ENCODE peak calls at places on chromosomes 5 and 9, in eight cellular contexts. C is AG04450, X is SK-N-SH, J is psoas muscle, Z is astrocyte of the cerebellum, L is GM12865, M is body of pancreas, S is HCT116. B is an unnamed sample.

GRCh38 chr5:10166392-10166791 is 83.3 kb downstream of the ATPSCKMT start:
- DNase-seq in C (no peak), S (no peak), X (no peak), J (no peak), M (no peak), Z (no peak), L (no peak), B (no peak)

GRCh38 chr9:135504262-135505229 is 4.1 kb downstream of the MRPS2 start:
- DNase-seq in X (peak; percentile 83), Z (no peak), C (no peak), L (peak; percentile 66), J (peak; percentile 71), M (peak; percentile 65), S (peak; percentile 31), B (peak; percentile 63)

GRCh38 chr9:126298319-126298801 is 28.3 kb upstream of the MVB12B start:
- DNase-seq in X (no peak), L (no peak), Z (no peak), J (no peak), M (no peak), C (no peak), S (no peak), B (no peak)

GRCh38 chr5:59354811-59355210 is 538.7 kb downstream of the PDE4D start:
- DNase-seq in M (no peak), L (no peak), X (no peak), S (no peak), Z (no peak), C (no peak), J (no peak), B (no peak)

GRCh38 chr9:126617740-126618133 is 4.0 kb downstream of the LMX1B start:
- DNase-seq in M (no peak), L (no peak), Z (no peak), J (peak; percentile 7), S (no peak), X (peak; percentile 54), C (no peak), B (no peak)

GRCh38 chr5:171428849-171429542 is 9.5 kb downstream of the FGF18 start:
- DNase-seq in Z (no peak), M (no peak), X (no peak), C (no peak), L (no peak), S (no peak), J (no peak), B (no peak)

GRCh38 chr5:56405536-56405935 is 172.4 kb upstream of the ANKRD55 start:
- DNase-seq in Z (no peak), X (no peak), L (no peak), J (no peak), C (no peak), M (no peak), S (no peak), B (no peak)

GRCh38 chr5:140821375-140822280 is at the start of gene PCDHA5:
- DNase-seq in C (no peak), J (no peak), M (no peak), L (peak; percentile 10), Z (no peak), S (no peak), X (no peak), B (no peak)

GRCh38 chr9:124420991-124421543 is 5.8 kb upstream of the PSMB7 start:
- DNase-seq in M (no peak), X (no peak), J (no peak), S (no peak), L (peak; percentile 16), C (no peak), Z (no peak), B (no peak)

GRCh38 chr9:124423591-124423990 is 8.3 kb upstream of the PSMB7 start:
- DNase-seq in X (no peak), J (no peak), L (no peak), M (no peak), S (no peak), C (no peak), Z (no peak), B (no peak)

GRCh38 chr9:124415852-124416484 is 726 bp upstream of the PSMB7 start:
- DNase-seq in J (no peak), C (no peak), X (no peak), S (no peak), M (no peak), L (no peak), Z (no peak), B (no peak)

GRCh38 chr9:124423155-124423554 is 7.9 kb upstream of the PSMB7 start:
- DNase-seq in M (no peak), S (no peak), C (no peak), X (no peak), J (no peak), L (no peak), Z (no peak), B (no peak)

DNA sequence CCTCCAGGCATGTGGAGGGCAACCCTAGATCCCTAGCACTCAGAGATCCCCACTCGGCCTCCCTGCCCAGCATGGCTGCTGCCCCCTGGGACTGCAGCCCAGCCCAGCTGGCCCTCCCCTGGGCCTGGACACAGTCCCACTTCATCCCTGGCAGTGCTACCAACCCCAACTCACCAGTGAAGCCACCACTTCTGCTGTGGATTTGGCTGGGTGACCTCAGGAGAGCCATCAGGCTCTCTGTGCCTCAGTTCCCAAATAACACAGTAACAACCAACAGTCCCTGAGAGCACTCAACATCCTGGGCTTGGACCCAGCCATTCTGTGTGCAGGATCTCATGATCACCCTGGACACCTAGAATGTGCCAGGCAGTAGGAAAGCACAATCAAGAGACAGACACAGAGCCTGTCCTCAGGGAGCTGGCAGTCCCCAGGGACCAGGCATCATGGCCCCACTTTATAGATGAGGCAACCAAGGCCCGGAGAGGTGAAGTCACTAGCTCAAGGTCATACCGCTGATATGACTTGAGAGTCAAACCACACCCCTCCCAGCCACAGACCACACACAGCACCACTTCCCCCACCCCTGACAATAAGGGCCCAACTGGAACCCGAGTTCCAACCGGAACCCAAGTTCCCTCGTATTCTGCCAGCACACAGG is 4.7 kb upstream of the PSMB7 start:
- DNase-seq in C (no peak), Z (no peak), M (no peak), X (no peak), S (no peak), J (no peak), L (peak; percentile 19), B (no peak)
- TF ChIP-seq CTCF in C (no peak), Z (no peak), M (no peak), X (no peak), S (no peak), J (no peak), L (no peak), B (no peak)

GRCh38 chr5:34659168-34659567 is 3.0 kb downstream of the RAI14 start:
- DNase-seq in S (no peak), X (no peak), C (no peak), M (no peak), J (no peak), Z (no peak), L (no peak), B (no peak)

GRCh38 chr5:34656001-34656699 is at the start of gene RAI14:
- DNase-seq in X (peak; percentile 85), J (peak; percentile 79), C (peak; percentile 68), Z (peak; percentile 63), L (peak; percentile 59), M (peak; percentile 83), S (peak; percentile 23), B (peak; percentile 83)

GRCh38 chr5:34657550-34657921 is 1.4 kb downstream of the RAI14 start:
- DNase-seq in L (no peak), S (no peak), M (no peak), J (peak; percentile 56), X (peak; percentile 38), C (no peak), Z (no peak), B (no peak)

GRCh38 chr5:34656700-34657549 is 797 bp downstream of the RAI14 start:
- DNase-seq in L (no peak), C (no peak), X (peak; percentile 61), S (no peak), Z (no peak), M (peak; percentile 34), J (no peak), B (peak; percentile 27)

GRCh38 chr5:34658023-34658422 is 1.9 kb downstream of the RAI14 start:
- DNase-seq in J (no peak), M (no peak), Z (no peak), X (peak; percentile 51), L (no peak), C (no peak), S (no peak), B (no peak)
- H3K4me3 ChIP-seq in J (peak overlapping the region; percentile 79), M (no peak overlapping the region), Z (peak overlapping the region; percentile 91), X (peak overlapping the region; percentile 80), L (peak overlapping the region; percentile 88), C (peak overlapping the region; percentile 82), S (peak overlapping the region; percentile 89), B (peak overlapping the region; percentile 94)

GRCh38 chr5:29370248-29370647 is 1823.2 kb upstream of the CDH6 start:
- DNase-seq in M (no peak), L (no peak), X (no peak), Z (no peak), J (no peak), C (no peak), S (no peak), B (no peak)

GRCh38 chr5:29367176-29367833 is 1826.2 kb upstream of the CDH6 start:
- DNase-seq in Z (no peak), S (no peak), M (no peak), L (no peak), J (no peak), X (no peak), C (no peak), B (no peak)
- TF ChIP-seq CTCF in Z (no peak), S (no peak), M (no peak), L (no peak), J (no peak), X (peak; percentile 30), C (no peak), B (no peak)

GRCh38 chr9:5951686-5952211 is 61.1 kb downstream of the MLANA start:
- DNase-seq in L (no peak), C (peak; percentile 29), X (no peak), M (no peak), J (no peak), S (no peak), Z (peak; percentile 13), B (no peak)

GRCh38 chr9:5949103-5949699 is 58.5 kb downstream of the MLANA start:
- DNase-seq in X (no peak), C (no peak), S (no peak), Z (no peak), J (no peak), M (no peak), L (peak; percentile 51), B (no peak)

GRCh38 chr9:5958273-5958672 is 57.2 kb downstream of the RANBP6 start:
- DNase-seq in X (no peak), Z (no peak), M (no peak), J (no peak), L (peak; percentile 26), C (no peak), S (no peak), B (no peak)

GRCh38 chr9:5957166-5957565 is 58.3 kb downstream of the RANBP6 start:
- DNase-seq in J (no peak), C (no peak), Z (no peak), S (no peak), M (no peak), X (no peak), L (no peak), B (no peak)

DNA sequence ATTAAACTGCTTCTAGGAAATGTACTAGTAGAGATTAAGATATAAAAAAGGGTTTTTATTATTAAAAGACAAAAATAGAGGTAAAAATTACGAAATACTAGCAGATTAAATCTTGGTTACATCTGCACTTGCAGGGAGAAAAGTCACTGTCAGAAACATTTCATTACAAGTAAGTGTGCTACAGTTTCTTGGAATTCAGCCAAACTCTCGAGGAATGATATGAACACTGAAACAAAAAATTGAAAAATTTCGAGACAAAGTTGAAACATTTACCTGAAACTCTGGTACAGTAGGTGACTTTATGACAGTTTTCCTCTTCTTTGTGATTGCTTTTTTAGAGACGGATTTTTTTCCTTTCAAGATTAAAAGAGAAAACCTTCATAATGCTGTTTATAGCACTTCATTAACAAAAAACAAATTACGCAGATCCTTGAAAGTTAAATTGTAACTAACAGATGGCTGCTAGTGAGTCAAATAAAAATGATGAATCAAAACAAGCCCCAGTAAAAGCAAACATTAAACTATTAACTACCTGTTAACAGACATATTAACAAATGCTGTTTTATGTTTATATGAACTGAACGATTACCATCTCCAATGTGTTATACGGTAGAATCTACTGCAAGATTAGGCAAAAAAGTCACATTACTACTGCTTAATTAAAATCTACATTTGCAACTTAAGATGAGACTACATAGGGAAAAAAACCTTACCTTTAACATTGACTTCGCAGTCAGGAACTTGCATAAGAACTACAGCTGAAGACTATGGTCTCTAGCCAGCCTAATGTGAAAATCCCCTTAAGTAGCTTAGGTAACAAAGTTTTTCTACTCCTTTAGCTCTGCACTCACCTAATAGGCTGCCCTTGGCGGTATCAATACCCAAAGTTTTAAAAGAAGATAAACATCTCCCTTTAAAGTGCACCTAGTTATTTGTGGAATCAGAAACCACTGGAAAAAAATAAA is 61.4 kb downstream of the RANBP6 start:
- DNase-seq in S (no peak), Z (no peak), M (no peak), X (no peak), J (no peak), L (no peak), C (no peak), B (no peak)
- H3K4me3 ChIP-seq in S (no peak overlapping the region), Z (no peak overlapping the region), M (no peak overlapping the region), X (no peak overlapping the region), J (no peak overlapping the region), L (no peak overlapping the region), C (no peak overlapping the region), B (no peak overlapping the region)